ENCODE peak calls at places on chromosomes 7 and 10, in ten cellular contexts. W is colonic mucosa, P is AG04450, R is fibroblast of lung, C is uterus, D is lower lobe of right lung, E is mammary epithelial cell, H is A549, G is cardiac muscle cell, V is OCI-LY7. J is an unnamed sample. For H3K9me3, the result is how much of the 10 kb centered on the place peaks cover.

GRCh38 chr10:30056281-30056680 is 3.1 kb downstream of the JCAD start:
- DNase-seq in W (no peak), P (no peak), R (peak), C (no peak), D (no peak), E (no peak), H (no peak), G (no peak), V (no peak), J (no peak)

GRCh38 chr10:100562008-100562672 is 26.4 kb downstream of the HIF1AN start:
- DNase-seq in W (peak), P (no peak), R (peak), C (no peak), D (peak), E (peak), H (peak), G (peak), V (no peak), J (peak)

GRCh38 chr10:31584098-31584631 is 265.1 kb downstream of the ZEB1 start:
- DNase-seq in W (no peak), P (no peak), R (no peak), C (no peak), D (no peak), E (no peak), H (no peak), G (no peak), V (no peak), J (peak)

GRCh38 chr7:1108264-1108920 is 20.5 kb downstream of the GPER1 start:
- DNase-seq in W (no peak), P (no peak), R (no peak), C (no peak), D (peak), E (no peak), H (no peak), G (no peak), V (no peak), J (no peak)

GRCh38 chr7:130490888-130491771 is 755 bp upstream of the MEST start:
- DNase-seq in W (no peak), P (no peak), R (peak), C (peak), D (peak), E (no peak), H (no peak), G (peak), V (no peak), J (no peak)

GRCh38 chr7:137968890-137969289 is 33.0 kb downstream of the CREB3L2 start:
- DNase-seq in W (no peak), P (no peak), R (no peak), C (no peak), D (no peak), E (no peak), H (no peak), G (no peak), V (no peak), J (no peak)

GRCh38 chr7:136957391-136957790 is 88.9 kb downstream of the CHRM2 start:
- DNase-seq in W (no peak), P (no peak), R (peak), C (no peak), D (no peak), E (no peak), H (no peak), G (no peak), V (no peak), J (no peak)

GRCh38 chr7:105473163-105473562 is 48.9 kb downstream of the PUS7 start:
- DNase-seq in W (no peak), P (peak), R (peak), C (no peak), D (no peak), E (peak), H (peak), G (no peak), V (no peak), J (no peak)

GRCh38 chr10:71262027-71262426 is 49.7 kb downstream of the UNC5B start:
- DNase-seq in W (no peak), P (no peak), R (no peak), C (no peak), D (no peak), E (no peak), H (no peak), G (peak), V (no peak), J (no peak)

GRCh38 chr7:73851410-73852338 is 9.3 kb upstream of the TMEM270 start:
- DNase-seq in W (no peak), P (peak), R (peak), C (peak), D (no peak), E (peak), H (peak), G (no peak), V (no peak), J (no peak)

GRCh38 chr7:106372595-106373318 is 88.0 kb upstream of the NAMPT start:
- DNase-seq in W (no peak), P (no peak), R (peak), C (no peak), D (no peak), E (no peak), H (no peak), G (no peak), V (no peak), J (no peak)

GRCh38 chr7:143393267-143394041 is 12.3 kb downstream of the ZYX start:
- DNase-seq in W (no peak), P (no peak), R (peak), C (peak), D (no peak), E (no peak), H (no peak), G (no peak), V (no peak), J (no peak)

GRCh38 chr10:110444009-110444347 is 53.7 kb upstream of the DUSP5 start:
- DNase-seq in W (no peak), P (no peak), R (no peak), C (no peak), D (no peak), E (no peak), H (no peak), G (peak), V (no peak), J (no peak)

GRCh38 chr10:79273603-79274002 is 73.7 kb upstream of the PPIF start:
- DNase-seq in W (no peak), P (no peak), R (no peak), C (peak), D (no peak), E (no peak), H (no peak), G (no peak), V (no peak), J (no peak)

GRCh38 chr10:126921974-126922525 is 16.8 kb downstream of the DOCK1 start:
- DNase-seq in W (no peak), P (peak), R (peak), C (no peak), D (no peak), E (peak), H (peak), G (no peak), V (no peak), J (no peak)

GRCh38 chr7:33130184-33130583 is 820 bp downstream of the BBS9 start:
- DNase-seq in W (no peak), P (no peak), R (no peak), C (no peak), D (no peak), E (peak), H (no peak), G (no peak), V (no peak), J (no peak)

GRCh38 chr7:146698995-146699610 is 582.5 kb downstream of the CNTNAP2 start:
- DNase-seq in W (no peak), P (no peak), R (no peak), C (no peak), D (no peak), E (no peak), H (no peak), G (no peak), V (no peak), J (no peak)

GRCh38 chr7:98225913-98226614 is 14.8 kb downstream of the BHLHA15 start:
- DNase-seq in W (no peak), P (no peak), R (no peak), C (no peak), D (peak), E (no peak), H (no peak), G (no peak), V (no peak), J (no peak)

GRCh38 chr10:75472685-75473084 is 41.3 kb downstream of the LRMDA start:
- DNase-seq in W (peak), P (no peak), R (no peak), C (no peak), D (no peak), E (no peak), H (no peak), G (no peak), V (no peak), J (no peak)

GRCh38 chr10:94423627-94424026 is 21.3 kb downstream of the TBC1D12 start:
- DNase-seq in W (no peak), P (peak), R (peak), C (no peak), D (no peak), E (no peak), H (no peak), G (no peak), V (no peak), J (no peak)

GRCh38 chr7:14807498-14807897 is 95.1 kb downstream of the DGKB start:
- DNase-seq in W (no peak), P (no peak), R (peak), C (no peak), D (no peak), E (no peak), H (no peak), G (no peak), V (no peak), J (no peak)

GRCh38 chr7:8063706-8064297 is 95.2 kb downstream of the GLCCI1 start:
- DNase-seq in W (no peak), P (no peak), R (peak), C (no peak), D (no peak), E (peak), H (no peak), G (no peak), V (no peak), J (no peak)

GRCh38 chr7:157903296-157903695 is 566.5 kb downstream of the DNAJB6 start:
- DNase-seq in W (no peak), P (no peak), R (no peak), C (no peak), D (no peak), E (no peak), H (no peak), G (no peak), V (no peak), J (no peak)

GRCh38 chr7:157903715-157904114 is 566.9 kb downstream of the DNAJB6 start:
- DNase-seq in W (no peak), P (no peak), R (no peak), C (no peak), D (no peak), E (no peak), H (no peak), G (no peak), V (no peak), J (no peak)

GRCh38 chr7:157905740-157906461 is 569.1 kb downstream of the DNAJB6 start:
- DNase-seq in W (no peak), P (no peak), R (no peak), C (no peak), D (no peak), E (no peak), H (no peak), G (peak), V (no peak), J (no peak)

GRCh38 chr7:157904866-157905215 is 568.0 kb downstream of the DNAJB6 start:
- DNase-seq in W (no peak), P (no peak), R (no peak), C (no peak), D (no peak), E (no peak), H (no peak), G (no peak), V (no peak), J (no peak)

GRCh38 chr7:157904211-157904865 is 567.5 kb downstream of the DNAJB6 start:
- DNase-seq in W (no peak), P (no peak), R (no peak), C (no peak), D (no peak), E (no peak), H (no peak), G (no peak), V (no peak), J (no peak)
- H3K9me3 ChIP-seq in W (under half), P (half or more), R (under half), C (under half), D (under half), E (half or more), H (under half), G (under half), V (under half), J (under half)

DNA sequence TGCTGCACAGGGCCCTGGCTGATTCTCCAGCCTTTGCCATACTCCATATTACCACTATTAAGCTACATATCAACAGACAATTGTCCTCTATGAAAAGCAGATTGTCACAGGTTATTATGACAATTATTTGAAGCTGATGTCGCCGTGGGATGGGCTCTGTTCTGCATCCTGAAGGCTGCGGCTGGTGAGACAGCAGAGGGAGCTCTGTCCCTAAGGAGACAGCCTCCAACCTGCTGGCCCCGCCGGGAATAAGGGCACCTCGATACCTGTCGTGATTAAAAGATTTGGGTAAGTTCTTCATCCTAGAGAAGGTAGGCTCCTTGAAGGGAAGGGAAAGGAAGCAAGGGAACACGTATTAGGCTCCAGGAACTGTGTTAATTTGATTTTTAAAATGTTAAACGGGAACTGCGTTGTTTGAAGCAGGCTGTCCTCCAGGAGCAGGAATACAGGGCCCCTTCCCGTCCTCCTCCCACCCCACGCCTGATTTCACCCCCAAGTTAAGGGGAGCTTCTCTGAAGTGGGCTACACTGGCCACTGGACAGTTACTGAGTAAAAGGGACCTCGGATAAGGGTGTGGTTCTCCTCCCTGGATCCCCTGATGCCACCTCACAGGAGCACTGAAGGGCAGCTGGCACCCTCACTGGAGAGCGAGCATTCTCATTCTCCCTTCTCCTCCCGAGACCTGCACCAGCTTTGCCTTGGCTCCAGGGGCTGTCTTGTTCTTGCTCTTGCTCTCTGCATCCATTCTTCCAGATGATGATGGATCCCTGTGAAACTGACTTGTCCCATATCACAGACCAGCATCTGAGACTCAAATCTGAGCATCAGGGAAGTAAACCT is 11.8 kb upstream of the TIAL1 start:
- DNase-seq in W (peak), P (no peak), R (peak), C (peak), D (peak), E (peak), H (peak), G (peak), V (peak), J (peak)
- TF ChIP-seq CTCF in W (peak), P (peak), R (peak), C (peak), D (peak), E (peak), H (peak), G (peak), V (peak), J (peak)

GRCh38 chr10:28937959-28938358 is 260.6 kb downstream of the BAMBI start:
- DNase-seq in W (no peak), P (no peak), R (no peak), C (no peak), D (no peak), E (no peak), H (no peak), G (no peak), V (no peak), J (no peak)

GRCh38 chr10:28938745-28939144 is 261.4 kb downstream of the BAMBI start:
- DNase-seq in W (no peak), P (no peak), R (peak), C (no peak), D (no peak), E (no peak), H (no peak), G (no peak), V (no peak), J (no peak)

GRCh38 chr10:28939352-28940157 is 262.2 kb downstream of the BAMBI start:
- DNase-seq in W (peak), P (no peak), R (peak), C (peak), D (peak), E (no peak), H (peak), G (peak), V (no peak), J (peak)

GRCh38 chr10:28942012-28942411 is 264.7 kb downstream of the BAMBI start:
- DNase-seq in W (no peak), P (no peak), R (no peak), C (no peak), D (no peak), E (no peak), H (no peak), G (no peak), V (no peak), J (no peak)

DNA sequence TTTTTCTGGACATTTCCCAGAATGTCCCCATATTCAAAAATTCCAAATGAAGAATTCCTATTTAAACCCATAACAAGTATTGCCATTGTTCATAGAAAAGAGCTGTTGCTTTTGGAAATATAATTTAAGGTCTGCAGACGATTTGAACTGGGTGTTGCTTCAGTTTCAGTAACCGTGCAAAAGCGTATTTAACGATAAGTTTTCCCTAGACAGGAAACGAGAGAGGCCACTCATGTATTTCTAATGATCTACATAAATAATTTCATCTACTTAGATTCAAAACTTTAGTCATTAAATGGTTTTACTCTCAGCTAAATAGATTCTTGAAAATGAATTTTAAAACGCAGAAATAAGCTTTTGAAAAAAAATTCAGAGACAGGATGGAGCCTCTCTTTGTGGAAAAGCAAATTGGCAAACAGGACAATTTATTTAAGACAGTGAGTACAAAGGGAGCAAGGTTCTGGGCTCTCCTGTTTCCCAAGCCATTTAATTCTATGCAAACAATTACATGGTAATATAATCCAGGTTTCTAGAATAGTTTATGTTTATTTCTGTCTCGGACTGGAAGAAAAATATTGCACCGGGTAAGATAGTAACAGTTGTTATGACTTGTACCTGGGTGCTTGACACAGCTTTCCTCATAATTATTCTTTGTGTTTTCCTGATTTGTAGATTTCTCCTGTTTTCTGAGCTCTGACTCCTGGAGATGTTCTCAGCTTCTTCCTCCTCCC is 263.0 kb downstream of the BAMBI start:
- DNase-seq in W (no peak), P (no peak), R (no peak), C (no peak), D (no peak), E (no peak), H (peak), G (no peak), V (no peak), J (no peak)
- H3K4me3 ChIP-seq in W (no peak), P (no peak), R (no peak), C (no peak), D (no peak), E (no peak), H (peak), G (no peak), V (no peak), J (no peak)

GRCh38 chr10:26787362-26787761 is 73.4 kb downstream of the ABI1 start:
- DNase-seq in W (no peak), P (no peak), R (no peak), C (no peak), D (no peak), E (no peak), H (no peak), G (no peak), V (no peak), J (no peak)
- H3K9me3 ChIP-seq in W (under half), P (under half), R (under half), C (under half), D (under half), E (under half), H (under half), G (under half), V (under half), J (under half)

GRCh38 chr10:86354761-86355540 is 11.6 kb downstream of the GRID1 start:
- DNase-seq in W (no peak), P (no peak), R (no peak), C (no peak), D (peak), E (no peak), H (no peak), G (no peak), V (no peak), J (no peak)

GRCh38 chr10:86356306-86356705 is 10.3 kb downstream of the GRID1 start:
- DNase-seq in W (no peak), P (no peak), R (no peak), C (no peak), D (peak), E (no peak), H (no peak), G (no peak), V (no peak), J (no peak)

GRCh38 chr10:86350897-86351296 is 15.7 kb downstream of the GRID1 start:
- DNase-seq in W (no peak), P (no peak), R (no peak), C (no peak), D (peak), E (no peak), H (no peak), G (no peak), V (no peak), J (no peak)

GRCh38 chr10:86355571-86356038 is 11.0 kb downstream of the GRID1 start:
- DNase-seq in W (peak), P (no peak), R (no peak), C (no peak), D (peak), E (no peak), H (no peak), G (no peak), V (peak), J (no peak)

GRCh38 chr10:86353506-86354485 is 12.8 kb downstream of the GRID1 start:
- DNase-seq in W (no peak), P (no peak), R (no peak), C (no peak), D (peak), E (no peak), H (no peak), G (no peak), V (no peak), J (no peak)
- TF ChIP-seq CTCF in W (no peak), P (no peak), R (no peak), C (no peak), D (no peak), E (no peak), H (no peak), G (no peak), V (no peak), J (no peak)

GRCh38 chr10:46525824-46526681 is 30.4 kb downstream of the GPRIN2 start:
- DNase-seq in W (no peak), P (no peak), R (peak), C (peak), D (no peak), E (no peak), H (no peak), G (no peak), V (no peak), J (no peak)

GRCh38 chr10:46528675-46529615 is 27.5 kb downstream of the GPRIN2 start:
- DNase-seq in W (no peak), P (no peak), R (no peak), C (peak), D (peak), E (no peak), H (no peak), G (no peak), V (no peak), J (no peak)

GRCh38 chr10:46526682-46527038 is 29.8 kb downstream of the GPRIN2 start:
- DNase-seq in W (no peak), P (no peak), R (peak), C (peak), D (peak), E (peak), H (peak), G (no peak), V (no peak), J (no peak)

GRCh38 chr10:46527241-46527811 is 29.1 kb downstream of the GPRIN2 start:
- DNase-seq in W (no peak), P (no peak), R (no peak), C (peak), D (peak), E (no peak), H (no peak), G (no peak), V (no peak), J (no peak)

GRCh38 chr10:46528171-46528671 is 28.2 kb downstream of the GPRIN2 start:
- DNase-seq in W (no peak), P (no peak), R (no peak), C (peak), D (peak), E (no peak), H (no peak), G (no peak), V (no peak), J (no peak)
- H3K4me3 ChIP-seq in W (no peak), P (no peak), R (no peak), C (no peak), D (no peak), E (no peak), H (no peak), G (no peak), V (no peak), J (no peak)

GRCh38 chr10:37520488-37520887 is 336.9 kb downstream of the ZNF248 start:
- DNase-seq in W (no peak), P (no peak), R (no peak), C (no peak), D (no peak), E (no peak), H (no peak), G (no peak), V (no peak), J (no peak)
- H3K9me3 ChIP-seq in W (under half), P (under half), R (under half), C (under half), D (under half), E (under half), H (under half), G (under half), V (under half), J (under half)

GRCh38 chr10:14801693-14802092 is 27.0 kb upstream of the FAM107B start:
- DNase-seq in W (no peak), P (no peak), R (no peak), C (peak), D (no peak), E (no peak), H (peak), G (no peak), V (no peak), J (peak)
- TF ChIP-seq CTCF in W (no peak), P (peak), R (peak), C (no peak), D (no peak), E (no peak), H (no peak), G (peak), V (peak), J (peak)

GRCh38 chr7:101237206-101238067 is at the start of gene CLDN15:
- DNase-seq in W (peak), P (no peak), R (no peak), C (peak), D (no peak), E (no peak), H (no peak), G (no peak), V (no peak), J (no peak)
- H3K4me3 ChIP-seq in W (peak), P (no peak), R (no peak), C (peak), D (peak), E (no peak), H (no peak), G (no peak), V (no peak), J (no peak)